ENCODE peak calls at places on chromosomes 12 and 14, in nine cellular contexts. One of them, this sample, is unnamed.

GRCh38 chr12:508795-509194 is 49.1 kb downstream of the B4GALNT3 start:
- DNase-seq in H1: no peak
- DNase-seq in tibial artery: no peak
- DNase-seq in activated naive CD4-positive, alpha-beta T cell treated with Interleukin-2 at 50 U/mL for 16 hours: no peak
- DNase-seq in CD4-positive, alpha-beta T cell: no peak
- DNase-seq in HEK293T: no peak
- DNase-seq in NCI-H1092 treated with DMSO at 0.1 percent for 48 hours: no peak
- DNase-seq in HFF-Myc: no peak
- DNase-seq in renal cortical epithelial cell: peak; percentile 74
- DNase-seq in this sample: no peak

GRCh38 chr12:2454778-2455177 is 340.0 kb upstream of the FKBP4 start:
- DNase-seq in renal cortical epithelial cell: no peak
- DNase-seq in H1: no peak
- DNase-seq in activated naive CD4-positive, alpha-beta T cell treated with Interleukin-2 at 50 U/mL for 16 hours: no peak
- DNase-seq in tibial artery: no peak
- DNase-seq in NCI-H1092 treated with DMSO at 0.1 percent for 48 hours: no peak
- DNase-seq in HEK293T: no peak
- DNase-seq in HFF-Myc: no peak
- DNase-seq in CD4-positive, alpha-beta T cell: no peak
- DNase-seq in this sample: no peak

GRCh38 chr12:24954261-24954660 is 5.4 kb upstream of the BCAT1 start:
- DNase-seq in NCI-H1092 treated with DMSO at 0.1 percent for 48 hours: no peak
- DNase-seq in CD4-positive, alpha-beta T cell: no peak
- DNase-seq in H1: no peak
- DNase-seq in renal cortical epithelial cell: no peak
- DNase-seq in HFF-Myc: no peak
- DNase-seq in tibial artery: no peak
- DNase-seq in HEK293T: no peak
- DNase-seq in activated naive CD4-positive, alpha-beta T cell treated with Interleukin-2 at 50 U/mL for 16 hours: no peak
- DNase-seq in this sample: peak; percentile 85

GRCh38 chr12:120668091-120668796 is 18.7 kb upstream of the MLEC start:
- DNase-seq in HFF-Myc: no peak
- DNase-seq in HEK293T: no peak
- DNase-seq in renal cortical epithelial cell: no peak
- DNase-seq in H1: peak; percentile 58
- DNase-seq in NCI-H1092 treated with DMSO at 0.1 percent for 48 hours: no peak
- DNase-seq in tibial artery: no peak
- DNase-seq in CD4-positive, alpha-beta T cell: no peak
- DNase-seq in activated naive CD4-positive, alpha-beta T cell treated with Interleukin-2 at 50 U/mL for 16 hours: no peak
- DNase-seq in this sample: no peak

GRCh38 chr12:125530876-125531275 is 465.6 kb downstream of the AACS start:
- DNase-seq in CD4-positive, alpha-beta T cell: no peak
- DNase-seq in NCI-H1092 treated with DMSO at 0.1 percent for 48 hours: no peak
- DNase-seq in tibial artery: no peak
- DNase-seq in activated naive CD4-positive, alpha-beta T cell treated with Interleukin-2 at 50 U/mL for 16 hours: no peak
- DNase-seq in HEK293T: no peak
- DNase-seq in renal cortical epithelial cell: no peak
- DNase-seq in H1: no peak
- DNase-seq in HFF-Myc: no peak
- DNase-seq in this sample: no peak

GRCh38 chr12:93098077-93098476 is 169.0 kb upstream of the EEA1 start:
- DNase-seq in tibial artery: no peak
- DNase-seq in NCI-H1092 treated with DMSO at 0.1 percent for 48 hours: no peak
- DNase-seq in CD4-positive, alpha-beta T cell: peak; percentile 53
- DNase-seq in H1: no peak
- DNase-seq in HFF-Myc: no peak
- DNase-seq in HEK293T: peak; percentile 34
- DNase-seq in activated naive CD4-positive, alpha-beta T cell treated with Interleukin-2 at 50 U/mL for 16 hours: peak; percentile 66
- DNase-seq in renal cortical epithelial cell: no peak
- DNase-seq in this sample: peak; percentile 58

GRCh38 chr12:24911284-24911791 is 37.6 kb downstream of the BCAT1 start:
- DNase-seq in H1: no peak
- DNase-seq in activated naive CD4-positive, alpha-beta T cell treated with Interleukin-2 at 50 U/mL for 16 hours: no peak
- DNase-seq in renal cortical epithelial cell: peak; percentile 70
- DNase-seq in HFF-Myc: peak; percentile 59
- DNase-seq in CD4-positive, alpha-beta T cell: no peak
- DNase-seq in HEK293T: no peak
- DNase-seq in NCI-H1092 treated with DMSO at 0.1 percent for 48 hours: no peak
- DNase-seq in tibial artery: no peak
- DNase-seq in this sample: peak; percentile 89

GRCh38 chr14:102570334-102570995 is 22.0 kb upstream of the RCOR1 start:
- DNase-seq in renal cortical epithelial cell: no peak
- DNase-seq in HFF-Myc: no peak
- DNase-seq in activated naive CD4-positive, alpha-beta T cell treated with Interleukin-2 at 50 U/mL for 16 hours: no peak
- DNase-seq in NCI-H1092 treated with DMSO at 0.1 percent for 48 hours: no peak
- DNase-seq in H1: no peak
- DNase-seq in CD4-positive, alpha-beta T cell: no peak
- DNase-seq in HEK293T: no peak
- DNase-seq in tibial artery: no peak
- DNase-seq in this sample: no peak

GRCh38 chr12:29544428-29545101 is 47.1 kb upstream of the OVCH1 start:
- DNase-seq in renal cortical epithelial cell: no peak
- DNase-seq in activated naive CD4-positive, alpha-beta T cell treated with Interleukin-2 at 50 U/mL for 16 hours: no peak
- DNase-seq in HEK293T: no peak
- DNase-seq in H1: no peak
- DNase-seq in NCI-H1092 treated with DMSO at 0.1 percent for 48 hours: no peak
- DNase-seq in tibial artery: no peak
- DNase-seq in CD4-positive, alpha-beta T cell: no peak
- DNase-seq in HFF-Myc: no peak
- DNase-seq in this sample: no peak

GRCh38 chr12:88444481-88444880 is 135.8 kb downstream of the KITLG start:
- DNase-seq in activated naive CD4-positive, alpha-beta T cell treated with Interleukin-2 at 50 U/mL for 16 hours: no peak
- DNase-seq in H1: no peak
- DNase-seq in renal cortical epithelial cell: no peak
- DNase-seq in CD4-positive, alpha-beta T cell: no peak
- DNase-seq in HFF-Myc: no peak
- DNase-seq in NCI-H1092 treated with DMSO at 0.1 percent for 48 hours: no peak
- DNase-seq in HEK293T: no peak
- DNase-seq in tibial artery: no peak
- DNase-seq in this sample: no peak

GRCh38 chr12:88578821-88579518 is 1.3 kb downstream of the KITLG start:
- DNase-seq in HEK293T: peak; percentile 50
- DNase-seq in H1: no peak
- DNase-seq in HFF-Myc: no peak
- DNase-seq in tibial artery: no peak
- DNase-seq in NCI-H1092 treated with DMSO at 0.1 percent for 48 hours: peak; percentile 61
- DNase-seq in CD4-positive, alpha-beta T cell: no peak
- DNase-seq in renal cortical epithelial cell: no peak
- DNase-seq in activated naive CD4-positive, alpha-beta T cell treated with Interleukin-2 at 50 U/mL for 16 hours: no peak
- DNase-seq in this sample: no peak

GRCh38 chr14:29528889-29529288 is 398.8 kb downstream of the PRKD1 start:
- DNase-seq in HEK293T: no peak
- DNase-seq in CD4-positive, alpha-beta T cell: no peak
- DNase-seq in H1: no peak
- DNase-seq in renal cortical epithelial cell: peak; percentile 50
- DNase-seq in activated naive CD4-positive, alpha-beta T cell treated with Interleukin-2 at 50 U/mL for 16 hours: no peak
- DNase-seq in tibial artery: no peak
- DNase-seq in HFF-Myc: no peak
- DNase-seq in NCI-H1092 treated with DMSO at 0.1 percent for 48 hours: peak; percentile 39
- DNase-seq in this sample: peak; percentile 4

GRCh38 chr12:122646568-122647220 is 56.5 kb downstream of the HCAR2 start:
- DNase-seq in tibial artery: no peak
- DNase-seq in renal cortical epithelial cell: no peak
- DNase-seq in activated naive CD4-positive, alpha-beta T cell treated with Interleukin-2 at 50 U/mL for 16 hours: peak; percentile 73
- DNase-seq in HFF-Myc: peak; percentile 70
- DNase-seq in NCI-H1092 treated with DMSO at 0.1 percent for 48 hours: no peak
- DNase-seq in H1: no peak
- DNase-seq in CD4-positive, alpha-beta T cell: no peak
- DNase-seq in HEK293T: no peak
- DNase-seq in this sample: peak; percentile 88

GRCh38 chr12:90501412-90501811 is 453.6 kb downstream of the CCER1 start:
- DNase-seq in renal cortical epithelial cell: no peak
- DNase-seq in activated naive CD4-positive, alpha-beta T cell treated with Interleukin-2 at 50 U/mL for 16 hours: no peak
- DNase-seq in NCI-H1092 treated with DMSO at 0.1 percent for 48 hours: no peak
- DNase-seq in HEK293T: no peak
- DNase-seq in CD4-positive, alpha-beta T cell: no peak
- DNase-seq in HFF-Myc: no peak
- DNase-seq in H1: no peak
- DNase-seq in tibial artery: no peak
- DNase-seq in this sample: no peak

GRCh38 chr12:87816186-87816585 is 213.0 kb downstream of the C12orf50 start:
- DNase-seq in NCI-H1092 treated with DMSO at 0.1 percent for 48 hours: no peak
- DNase-seq in tibial artery: no peak
- DNase-seq in renal cortical epithelial cell: peak; percentile 66
- DNase-seq in HFF-Myc: no peak
- DNase-seq in CD4-positive, alpha-beta T cell: no peak
- DNase-seq in HEK293T: no peak
- DNase-seq in activated naive CD4-positive, alpha-beta T cell treated with Interleukin-2 at 50 U/mL for 16 hours: no peak
- DNase-seq in H1: no peak
- DNase-seq in this sample: no peak

GRCh38 chr14:96249016-96249415 is 7.0 kb upstream of the BDKRB1 start:
- DNase-seq in CD4-positive, alpha-beta T cell: no peak
- DNase-seq in HEK293T: no peak
- DNase-seq in H1: no peak
- DNase-seq in tibial artery: no peak
- DNase-seq in NCI-H1092 treated with DMSO at 0.1 percent for 48 hours: no peak
- DNase-seq in activated naive CD4-positive, alpha-beta T cell treated with Interleukin-2 at 50 U/mL for 16 hours: no peak
- DNase-seq in renal cortical epithelial cell: no peak
- DNase-seq in HFF-Myc: no peak
- DNase-seq in this sample: peak; percentile 99

GRCh38 chr12:51630256-51630880 is 39.3 kb downstream of the SCN8A start:
- DNase-seq in tibial artery: no peak
- DNase-seq in HEK293T: no peak
- DNase-seq in H1: no peak
- DNase-seq in renal cortical epithelial cell: no peak
- DNase-seq in NCI-H1092 treated with DMSO at 0.1 percent for 48 hours: no peak
- DNase-seq in HFF-Myc: no peak
- DNase-seq in activated naive CD4-positive, alpha-beta T cell treated with Interleukin-2 at 50 U/mL for 16 hours: no peak
- DNase-seq in CD4-positive, alpha-beta T cell: no peak
- DNase-seq in this sample: no peak

This sample was measured in fibroblast of villous mesenchyme.